ENCODE peak calls at places on chromosomes 1 and 21, in six cellular contexts. G is body of pancreas, Q is spleen, O is esophagus squamous epithelium, V is IMR-90, F is heart left ventricle. W is an unnamed sample. For H3K27me3 and H3K4me1, the result is how much of the 10 kb centered on the place peaks cover.

GRCh38 chr21:34365794-34366193 is 2.0 kb downstream of the KCNE2 start:
- DNase-seq in G (no peak), Q (no peak), O (no peak), V (no peak), F (no peak), W (no peak)

GRCh38 chr1:234778215-234779159 is 168.5 kb upstream of the IRF2BP2 start:
- DNase-seq in G (no peak), Q (peak), O (no peak), V (no peak), F (no peak), W (no peak)

GRCh38 chr1:159370855-159371254 is 61.1 kb upstream of the OR10J4 start:
- DNase-seq in G (no peak), Q (no peak), O (no peak), V (no peak), F (no peak), W (no peak)

GRCh38 chr1:33872275-33872674 is 8.4 kb downstream of the HMGB4 start:
- DNase-seq in G (no peak), Q (no peak), O (no peak), V (no peak), F (no peak), W (no peak)

GRCh38 chr1:151368000-151368744 is 4.3 kb downstream of the SELENBP1 start:
- DNase-seq in G (peak), Q (peak), O (no peak), V (peak), F (no peak), W (no peak)

GRCh38 chr1:7290971-7291970 is 479.8 kb upstream of the VAMP3 start:
- DNase-seq in G (peak), Q (no peak), O (no peak), V (peak), F (peak), W (peak)

GRCh38 chr1:197471248-197472035 is 203.4 kb downstream of the CRB1 start:
- DNase-seq in G (no peak), Q (no peak), O (no peak), V (no peak), F (no peak), W (no peak)

GRCh38 chr1:36531833-36532232 is 49.1 kb upstream of the CSF3R start:
- DNase-seq in G (no peak), Q (no peak), O (no peak), V (no peak), F (no peak), W (no peak)

GRCh38 chr1:42835422-42835821 is 11.0 kb upstream of the ZNF691 start:
- DNase-seq in G (no peak), Q (no peak), O (no peak), V (no peak), F (no peak), W (no peak)

GRCh38 chr1:244699741-244700140 is 46.8 kb downstream of the DESI2 start:
- DNase-seq in G (no peak), Q (no peak), O (no peak), V (no peak), F (no peak), W (no peak)

GRCh38 chr21:38258803-38259485 is 2.2 kb downstream of the KCNJ15 start:
- DNase-seq in G (no peak), Q (no peak), O (no peak), V (peak), F (no peak), W (no peak)

GRCh38 chr1:89605692-89606091 is 27.2 kb upstream of the LRRC8C start:
- DNase-seq in G (no peak), Q (no peak), O (no peak), V (peak), F (no peak), W (no peak)

GRCh38 chr1:112618114-112618720 is 724 bp downstream of the ST7L start:
- DNase-seq in G (no peak), Q (no peak), O (no peak), V (peak), F (no peak), W (no peak)

GRCh38 chr1:84749427-84749826 is 59.2 kb upstream of the SSX2IP start:
- DNase-seq in G (no peak), Q (no peak), O (no peak), V (no peak), F (no peak), W (no peak)

GRCh38 chr1:94247146-94248094 is 10.0 kb upstream of the ARHGAP29 start:
- DNase-seq in G (peak), Q (peak), O (no peak), V (peak), F (peak), W (peak)

GRCh38 chr21:34181418-34181817 is 108.0 kb downstream of the MRPS6 start:
- DNase-seq in G (no peak), Q (no peak), O (no peak), V (no peak), F (no peak), W (no peak)

GRCh38 chr1:223811634-223812101 is 34.1 kb downstream of the TP53BP2 start:
- DNase-seq in G (no peak), Q (no peak), O (no peak), V (peak), F (no peak), W (no peak)

GRCh38 chr1:211135342-211135950 is 1.5 kb upstream of the KCNH1 start:
- DNase-seq in G (no peak), Q (no peak), O (no peak), V (peak), F (no peak), W (no peak)

GRCh38 chr1:205446828-205447227 is 9.0 kb downstream of the BLACAT1 start:
- DNase-seq in G (no peak), Q (no peak), O (no peak), V (no peak), F (peak), W (no peak)
- TF ChIP-seq POLR2A in G (no peak), Q (no peak), O (no peak), V (no peak), F (no peak), W (no peak)

GRCh38 chr1:47449702-47450552 is 12.1 kb downstream of the FOXD2 start:
- DNase-seq in G (peak), Q (no peak), O (no peak), V (no peak), F (no peak), W (no peak)
- H3K27me3 ChIP-seq in G (under half), Q (half or more), O (under half), V (half or more), F (half or more), W (half or more)

DNA sequence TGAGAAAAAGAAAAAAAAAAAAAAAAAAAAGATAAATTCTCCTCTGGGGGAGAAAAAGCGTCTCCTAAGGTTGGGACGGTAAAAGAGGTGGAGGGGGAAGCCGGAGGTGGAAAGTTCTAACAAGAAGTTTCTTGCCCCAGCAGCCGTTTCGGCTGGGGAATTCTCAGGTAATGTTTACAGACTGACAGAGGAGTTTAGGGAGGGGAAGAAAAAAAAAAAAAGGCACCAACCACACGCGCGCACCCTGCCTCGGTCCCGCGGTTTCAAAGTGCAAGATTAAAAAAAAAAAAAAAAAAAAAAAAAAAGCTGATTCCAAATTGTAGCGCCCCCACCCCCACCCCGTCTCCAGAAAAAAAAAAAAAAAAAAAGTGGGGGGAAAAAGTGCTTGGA is 504 bp downstream of the DHRS3 start:
- DNase-seq in G (peak), Q (peak), O (no peak), V (no peak), F (no peak), W (no peak)
- H3K4me1 ChIP-seq in G (half or more), Q (half or more), O (half or more), V (under half), F (half or more), W (half or more)

GRCh38 chr1:175678471-175678870 is 64.9 kb downstream of the TNR start:
- DNase-seq in G (no peak), Q (no peak), O (no peak), V (no peak), F (no peak), W (no peak)

GRCh38 chr1:175671066-175671465 is 72.3 kb downstream of the TNR start:
- DNase-seq in G (no peak), Q (no peak), O (no peak), V (no peak), F (no peak), W (no peak)

GRCh38 chr1:175675017-175675416 is 68.4 kb downstream of the TNR start:
- DNase-seq in G (no peak), Q (no peak), O (no peak), V (no peak), F (no peak), W (no peak)

DNA sequence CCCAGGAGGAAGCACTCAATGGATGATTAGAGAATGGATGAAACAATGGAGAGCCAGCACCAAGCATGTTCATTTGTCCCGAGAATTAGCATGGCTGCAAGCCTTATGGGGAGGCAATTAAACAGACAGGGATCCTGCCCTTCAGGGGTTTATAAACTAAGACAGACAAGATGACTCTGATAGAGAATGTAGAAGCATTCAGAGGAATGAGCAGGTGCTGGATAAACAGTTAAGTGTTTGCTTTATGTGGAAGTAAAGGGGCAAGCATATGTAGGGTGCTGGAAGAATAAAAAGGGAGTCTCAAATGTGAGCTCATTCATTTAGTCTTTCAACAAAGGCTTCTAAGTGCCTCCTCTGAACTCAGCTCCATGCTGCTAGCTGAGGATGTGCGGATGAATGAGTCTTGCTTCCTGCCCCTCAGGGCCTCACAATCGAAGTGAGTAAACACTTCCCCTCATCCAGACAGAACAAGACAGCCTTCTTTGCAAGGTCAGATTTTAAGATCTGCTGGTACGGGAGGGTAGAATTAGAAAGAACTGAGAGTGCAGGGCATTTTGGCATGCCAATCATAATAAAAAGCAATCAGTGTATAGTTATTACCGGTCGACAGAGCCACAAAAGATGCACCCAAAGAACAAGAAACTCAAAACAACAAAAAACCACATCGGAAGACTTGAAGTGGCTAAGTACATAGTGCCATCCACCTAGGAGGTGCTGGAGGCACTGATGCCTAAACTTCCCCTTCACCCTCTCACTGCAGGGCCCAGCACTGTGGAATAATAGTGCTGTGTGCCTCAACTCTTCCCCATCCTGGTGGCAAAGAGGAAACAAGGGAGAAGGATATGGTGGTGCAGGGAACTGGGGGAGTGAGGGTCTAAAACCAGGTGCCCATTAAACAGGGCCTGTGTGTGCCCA is 69.9 kb downstream of the TNR start:
- DNase-seq in G (no peak), Q (no peak), O (no peak), V (no peak), F (no peak), W (no peak)
- TF ChIP-seq POLR2A in G (no peak), Q (no peak), O (no peak), V (no peak), F (no peak), W (no peak)

DNA sequence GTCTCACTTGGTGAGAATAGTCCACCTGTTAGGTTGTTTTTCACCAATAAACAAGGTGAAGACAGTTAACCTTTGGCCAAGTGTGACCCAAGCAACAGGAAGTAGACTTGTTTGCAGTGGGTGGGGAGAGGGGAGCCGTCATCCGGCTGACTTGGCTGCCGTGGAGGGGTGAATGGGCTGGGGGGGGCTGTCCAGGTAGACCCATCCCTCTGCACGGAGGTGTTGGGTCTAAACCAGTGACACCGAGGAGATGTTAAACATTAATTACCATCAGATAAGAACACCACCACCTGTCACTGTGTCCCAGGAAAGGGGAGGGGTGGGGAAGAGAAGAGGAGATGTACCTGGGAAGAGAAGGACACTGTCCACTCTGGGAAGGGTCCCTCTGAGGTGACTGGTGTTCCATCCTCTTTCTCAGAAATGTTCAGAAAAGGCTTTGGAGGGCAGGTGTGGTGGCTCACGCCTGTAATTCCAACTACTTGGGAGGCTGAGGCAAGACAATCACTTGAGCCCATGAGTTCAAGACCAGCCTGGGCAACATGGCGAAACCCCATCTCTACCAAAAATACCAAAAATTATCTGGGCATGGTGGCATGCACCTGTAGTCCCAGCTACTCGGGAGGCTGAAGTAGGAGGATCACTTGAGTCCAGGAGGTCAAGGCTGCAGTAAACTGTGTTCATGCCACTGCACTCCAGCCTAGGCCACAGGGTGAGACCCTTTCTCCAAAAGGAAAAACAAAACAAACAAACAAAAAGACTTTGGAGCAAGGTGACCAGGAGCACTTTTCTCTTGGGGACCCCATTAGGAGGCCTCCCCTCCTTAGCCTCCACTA is 6.7 kb upstream of the MYOM3 start:
- DNase-seq in G (peak), Q (peak), O (no peak), V (no peak), F (no peak), W (peak)
- H3K27me3 ChIP-seq in G (under half), Q (under half), O (under half), V (half or more), F (under half), W (under half)

DNA sequence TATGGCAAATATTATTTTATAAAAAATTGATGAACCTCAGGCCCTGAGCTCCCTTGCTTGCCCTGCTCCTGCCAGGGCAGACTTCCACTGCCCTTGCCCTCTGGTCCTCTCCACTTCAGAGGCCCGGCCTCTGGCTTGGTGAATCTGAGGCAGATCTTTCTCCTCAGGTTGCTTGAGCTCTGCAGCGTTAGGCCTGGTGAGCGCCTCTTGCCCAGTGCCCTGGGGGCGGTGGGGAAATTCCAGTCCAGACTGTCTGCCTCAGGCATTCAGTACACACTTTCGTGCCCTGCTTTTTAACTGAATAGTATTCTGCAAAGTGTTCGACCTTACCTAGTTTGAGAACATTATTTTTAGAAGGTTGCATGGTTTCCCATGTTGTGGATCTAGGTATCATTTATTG is 98.2 kb downstream of the PCBP3 start:
- DNase-seq in G (no peak), Q (no peak), O (no peak), V (peak), F (no peak), W (no peak)
- H3K4me1 ChIP-seq in G (under half), Q (under half), O (under half), V (under half), F (under half), W (under half)

GRCh38 chr1:64966158-64966963 is at the start of gene JAK1:
- DNase-seq in G (peak), Q (peak), O (peak), V (peak), F (peak), W (peak)
- TF ChIP-seq POLR2A in G (peak), Q (no peak), O (peak), V (peak), F (peak), W (peak)

DNA sequence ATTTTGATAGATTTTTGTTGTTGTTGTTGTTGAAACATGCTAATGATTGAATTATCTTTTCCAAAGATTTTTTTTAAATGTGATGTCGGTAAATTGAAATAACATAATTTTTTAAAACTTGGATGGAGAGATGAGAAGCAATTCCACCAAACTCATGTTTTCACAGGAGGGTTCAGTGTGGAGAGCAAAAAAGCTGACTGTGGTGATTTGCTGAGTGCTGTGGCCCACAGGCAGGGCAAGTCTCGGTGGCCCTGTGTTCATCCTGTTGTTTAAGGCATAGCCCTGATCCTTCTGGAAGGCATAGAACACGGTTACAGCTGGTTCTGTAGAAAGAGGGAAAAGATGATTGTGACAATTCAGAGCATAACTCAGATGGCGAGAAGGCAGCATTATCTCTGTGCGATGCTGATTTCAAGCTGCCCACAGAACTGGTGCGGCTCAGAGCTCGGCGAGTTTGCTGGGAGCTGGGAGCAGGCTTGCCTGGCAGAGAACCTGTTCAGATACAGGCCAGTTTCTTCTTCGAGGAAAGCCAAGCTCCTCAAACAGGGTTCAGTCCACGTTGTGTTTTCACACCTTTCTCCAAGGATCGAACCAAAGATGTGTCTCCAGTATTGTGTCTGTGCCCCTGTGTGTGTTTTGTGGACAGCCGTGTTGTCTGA is 127.1 kb downstream of the HUNK start:
- DNase-seq in G (no peak), Q (no peak), O (no peak), V (no peak), F (no peak), W (no peak)
- H3K27me3 ChIP-seq in G (under half), Q (under half), O (under half), V (under half), F (under half), W (under half)